ENCODE peak calls at places on chromosome 11, in eight cellular contexts. One of them, this sample, is unnamed.
A peak's percentile ranks its signal among the peaks of the same experiment; 100 is the strongest.

GRCh38 chr11:71130106-71130505 is 122.3 kb downstream of the SHANK2 start:
- DNase-seq in tibial artery: no peak
- DNase-seq in NCI-H1930: no peak
- DNase-seq in NCI-H69: no peak
- DNase-seq in SW480: no peak
- DNase-seq in Calu3: no peak
- DNase-seq in RCC 7860: no peak
- DNase-seq in T-helper 9 cell: no peak
- DNase-seq in this sample: peak; percentile 65

GRCh38 chr11:11661356-11662040 is 39.7 kb upstream of the GALNT18 start:
- DNase-seq in Calu3: no peak
- DNase-seq in tibial artery: no peak
- DNase-seq in NCI-H69: peak; percentile 99
- DNase-seq in NCI-H1930: no peak
- DNase-seq in T-helper 9 cell: no peak
- DNase-seq in SW480: no peak
- DNase-seq in RCC 7860: no peak
- DNase-seq in this sample: no peak

GRCh38 chr11:3160252-3161031 is 4.7 kb downstream of the OSBPL5 start:
- DNase-seq in RCC 7860: peak; percentile 44
- DNase-seq in NCI-H69: peak; percentile 90
- DNase-seq in NCI-H1930: peak; percentile 74
- DNase-seq in SW480: peak; percentile 90
- DNase-seq in Calu3: peak; percentile 61
- DNase-seq in T-helper 9 cell: no peak
- DNase-seq in tibial artery: peak; percentile 96
- DNase-seq in this sample: no peak

GRCh38 chr11:34891611-34892010 is 24.6 kb downstream of the APIP start:
- DNase-seq in NCI-H1930: no peak
- DNase-seq in RCC 7860: no peak
- DNase-seq in Calu3: no peak
- DNase-seq in NCI-H69: no peak
- DNase-seq in T-helper 9 cell: no peak
- DNase-seq in tibial artery: no peak
- DNase-seq in SW480: peak; percentile 7
- DNase-seq in this sample: no peak

GRCh38 chr11:7892059-7892699 is 38.9 kb downstream of the OR10A6 start:
- DNase-seq in tibial artery: no peak
- DNase-seq in NCI-H69: no peak
- DNase-seq in RCC 7860: no peak
- DNase-seq in T-helper 9 cell: no peak
- DNase-seq in Calu3: no peak
- DNase-seq in SW480: no peak
- DNase-seq in NCI-H1930: no peak
- DNase-seq in this sample: no peak

GRCh38 chr11:93659841-93660240 is 1.6 kb upstream of the CEP295 start:
- DNase-seq in SW480: no peak
- DNase-seq in NCI-H1930: no peak
- DNase-seq in RCC 7860: no peak
- DNase-seq in T-helper 9 cell: no peak
- DNase-seq in tibial artery: no peak
- DNase-seq in Calu3: no peak
- DNase-seq in NCI-H69: no peak
- DNase-seq in this sample: no peak

GRCh38 chr11:59097113-59097708 is 9.8 kb upstream of the FAM111B start:
- DNase-seq in Calu3: peak; percentile 75
- DNase-seq in NCI-H1930: no peak
- DNase-seq in tibial artery: peak; percentile 66
- DNase-seq in NCI-H69: peak; percentile 63
- DNase-seq in SW480: peak; percentile 36
- DNase-seq in RCC 7860: peak; percentile 18
- DNase-seq in T-helper 9 cell: peak; percentile 58
- DNase-seq in this sample: no peak

GRCh38 chr11:49302360-49302759 is 94.0 kb upstream of the FOLH1 start:
- DNase-seq in T-helper 9 cell: no peak
- DNase-seq in tibial artery: no peak
- DNase-seq in Calu3: no peak
- DNase-seq in NCI-H69: no peak
- DNase-seq in NCI-H1930: no peak
- DNase-seq in SW480: no peak
- DNase-seq in RCC 7860: no peak
- DNase-seq in this sample: no peak

GRCh38 chr11:68528630-68529029 is 68.1 kb downstream of the PPP6R3 start:
- DNase-seq in tibial artery: no peak
- DNase-seq in NCI-H69: no peak
- DNase-seq in T-helper 9 cell: no peak
- DNase-seq in NCI-H1930: no peak
- DNase-seq in SW480: no peak
- DNase-seq in Calu3: no peak
- DNase-seq in RCC 7860: no peak
- DNase-seq in this sample: no peak

GRCh38 chr11:32902089-32902665 is 9.6 kb downstream of the QSER1 start:
- DNase-seq in Calu3: no peak
- DNase-seq in tibial artery: no peak
- DNase-seq in NCI-H1930: no peak
- DNase-seq in T-helper 9 cell: no peak
- DNase-seq in NCI-H69: no peak
- DNase-seq in SW480: no peak
- DNase-seq in RCC 7860: no peak
- DNase-seq in this sample: no peak

GRCh38 chr11:10891321-10891720 is 33.5 kb upstream of the ZBED5 start:
- DNase-seq in SW480: no peak
- DNase-seq in NCI-H1930: no peak
- DNase-seq in T-helper 9 cell: no peak
- DNase-seq in Calu3: no peak
- DNase-seq in tibial artery: no peak
- DNase-seq in RCC 7860: no peak
- DNase-seq in NCI-H69: no peak
- DNase-seq in this sample: no peak

GRCh38 chr11:59545179-59546020 is 34.1 kb downstream of the OR4D9 start:
- DNase-seq in SW480: peak; percentile 97
- DNase-seq in NCI-H1930: peak; percentile 30
- DNase-seq in tibial artery: no peak
- DNase-seq in T-helper 9 cell: no peak
- DNase-seq in RCC 7860: no peak
- DNase-seq in Calu3: peak; percentile 83
- DNase-seq in NCI-H69: no peak
- DNase-seq in this sample: no peak

GRCh38 chr11:64620286-64620962 is 29.4 kb downstream of the SLC22A12 start:
- DNase-seq in NCI-H69: peak; percentile 58
- DNase-seq in tibial artery: no peak
- DNase-seq in RCC 7860: no peak
- DNase-seq in T-helper 9 cell: no peak
- DNase-seq in Calu3: no peak
- DNase-seq in SW480: no peak
- DNase-seq in NCI-H1930: no peak
- DNase-seq in this sample: no peak

GRCh38 chr11:41954034-41954433 is 494.6 kb upstream of the LRRC4C start:
- DNase-seq in Calu3: no peak
- DNase-seq in T-helper 9 cell: no peak
- DNase-seq in NCI-H69: no peak
- DNase-seq in NCI-H1930: no peak
- DNase-seq in tibial artery: no peak
- DNase-seq in SW480: no peak
- DNase-seq in RCC 7860: no peak
- DNase-seq in this sample: no peak

GRCh38 chr11:119421941-119422504 is 949 bp downstream of the THY1 start:
- DNase-seq in NCI-H69: peak; percentile 51
- DNase-seq in tibial artery: no peak
- DNase-seq in RCC 7860: no peak
- DNase-seq in NCI-H1930: no peak
- DNase-seq in SW480: peak; percentile 10
- DNase-seq in Calu3: no peak
- DNase-seq in T-helper 9 cell: no peak
- DNase-seq in this sample: no peak

GRCh38 chr11:45857834-45858492 is 10.7 kb downstream of the CRY2 start:
- DNase-seq in NCI-H1930: no peak
- DNase-seq in tibial artery: no peak
- DNase-seq in SW480: no peak
- DNase-seq in RCC 7860: peak; percentile 86
- DNase-seq in T-helper 9 cell: no peak
- DNase-seq in NCI-H69: peak; percentile 47
- DNase-seq in Calu3: no peak
- DNase-seq in this sample: no peak

GRCh38 chr11:38156495-38157146 is 1558.6 kb upstream of the RAG2 start:
- DNase-seq in SW480: no peak
- DNase-seq in RCC 7860: no peak
- DNase-seq in NCI-H69: no peak
- DNase-seq in T-helper 9 cell: no peak
- DNase-seq in tibial artery: no peak
- DNase-seq in NCI-H1930: no peak
- DNase-seq in Calu3: no peak
- DNase-seq in this sample: no peak

GRCh38 chr11:38446336-38446735 is 1848.3 kb upstream of the RAG2 start:
- DNase-seq in tibial artery: no peak
- DNase-seq in SW480: no peak
- DNase-seq in T-helper 9 cell: no peak
- DNase-seq in RCC 7860: no peak
- DNase-seq in Calu3: no peak
- DNase-seq in NCI-H1930: no peak
- DNase-seq in NCI-H69: no peak
- DNase-seq in this sample: no peak

GRCh38 chr11:65863889-65864757 is 3.9 kb downstream of the MUS81 start:
- DNase-seq in NCI-H1930: no peak
- DNase-seq in tibial artery: no peak
- DNase-seq in NCI-H69: no peak
- DNase-seq in T-helper 9 cell: no peak
- DNase-seq in RCC 7860: no peak
- DNase-seq in SW480: no peak
- DNase-seq in Calu3: no peak
- DNase-seq in this sample: no peak

GRCh38 chr11:110565344-110565684 is 135.6 kb downstream of the FDX1 start:
- DNase-seq in SW480: peak; percentile 89
- DNase-seq in NCI-H69: peak; percentile 10
- DNase-seq in T-helper 9 cell: no peak
- DNase-seq in RCC 7860: no peak
- DNase-seq in NCI-H1930: no peak
- DNase-seq in tibial artery: no peak
- DNase-seq in Calu3: peak; percentile 11
- DNase-seq in this sample: no peak

GRCh38 chr11:2267306-2267861 is 3.0 kb downstream of the ASCL2 start:
- DNase-seq in SW480: no peak
- DNase-seq in NCI-H69: no peak
- DNase-seq in T-helper 9 cell: no peak
- DNase-seq in RCC 7860: no peak
- DNase-seq in tibial artery: no peak
- DNase-seq in Calu3: no peak
- DNase-seq in NCI-H1930: no peak
- DNase-seq in this sample: no peak

GRCh38 chr11:72238040-72238450 is 5.9 kb downstream of the PHOX2A start:
- DNase-seq in RCC 7860: peak; percentile 29
- DNase-seq in SW480: no peak
- DNase-seq in NCI-H69: peak; percentile 75
- DNase-seq in Calu3: peak; percentile 53
- DNase-seq in T-helper 9 cell: peak; percentile 35
- DNase-seq in NCI-H1930: no peak
- DNase-seq in tibial artery: no peak
- DNase-seq in this sample: no peak

GRCh38 chr11:117016246-117016645 is 82.0 kb downstream of the SIK3 start:
- DNase-seq in tibial artery: no peak
- DNase-seq in NCI-H69: no peak
- DNase-seq in RCC 7860: no peak
- DNase-seq in T-helper 9 cell: no peak
- DNase-seq in SW480: no peak
- DNase-seq in Calu3: no peak
- DNase-seq in NCI-H1930: no peak
- DNase-seq in this sample: no peak

GRCh38 chr11:94030059-94030458 is 8.9 kb downstream of the HEPHL1 start:
- DNase-seq in Calu3: no peak
- DNase-seq in NCI-H1930: no peak
- DNase-seq in RCC 7860: no peak
- DNase-seq in T-helper 9 cell: no peak
- DNase-seq in SW480: no peak
- DNase-seq in tibial artery: no peak
- DNase-seq in NCI-H69: no peak
- DNase-seq in this sample: no peak

GRCh38 chr11:64611961-64612646 is 21.1 kb downstream of the SLC22A12 start:
- DNase-seq in NCI-H1930: no peak
- DNase-seq in Calu3: no peak
- DNase-seq in SW480: no peak
- DNase-seq in T-helper 9 cell: no peak
- DNase-seq in NCI-H69: no peak
- DNase-seq in tibial artery: no peak
- DNase-seq in RCC 7860: no peak
- DNase-seq in this sample: no peak

GRCh38 chr11:34192481-34193401 is 87.3 kb downstream of the NAT10 start:
- DNase-seq in Calu3: peak; percentile 60
- DNase-seq in T-helper 9 cell: no peak
- DNase-seq in RCC 7860: peak; percentile 86
- DNase-seq in tibial artery: peak; percentile 87
- DNase-seq in NCI-H1930: no peak
- DNase-seq in SW480: peak; percentile 71
- DNase-seq in NCI-H69: peak; percentile 99
- DNase-seq in this sample: peak; percentile 61

GRCh38 chr11:109112748-109113378 is 309.1 kb upstream of the C11orf87 start:
- DNase-seq in Calu3: no peak
- DNase-seq in T-helper 9 cell: no peak
- DNase-seq in tibial artery: no peak
- DNase-seq in SW480: no peak
- DNase-seq in NCI-H69: peak; percentile 79
- DNase-seq in NCI-H1930: no peak
- DNase-seq in RCC 7860: no peak
- DNase-seq in this sample: no peak

GRCh38 chr11:64561984-64562722 is 28.9 kb upstream of the SLC22A12 start:
- DNase-seq in SW480: no peak
- DNase-seq in NCI-H1930: no peak
- DNase-seq in RCC 7860: no peak
- DNase-seq in Calu3: no peak
- DNase-seq in T-helper 9 cell: no peak
- DNase-seq in NCI-H69: no peak
- DNase-seq in tibial artery: no peak
- DNase-seq in this sample: no peak

GRCh38 chr11:73376803-73377629 is 817 bp downstream of the RELT start:
- DNase-seq in T-helper 9 cell: peak; percentile 53
- DNase-seq in tibial artery: peak; percentile 81
- DNase-seq in RCC 7860: peak; percentile 71
- DNase-seq in SW480: peak; percentile 85
- DNase-seq in Calu3: peak; percentile 54
- DNase-seq in NCI-H69: peak; percentile 72
- DNase-seq in NCI-H1930: no peak
- DNase-seq in this sample: peak; percentile 66

GRCh38 chr11:132943737-132944556 is 588.4 kb downstream of the OPCML start:
- DNase-seq in NCI-H69: peak; percentile 41
- DNase-seq in T-helper 9 cell: no peak
- DNase-seq in Calu3: no peak
- DNase-seq in RCC 7860: no peak
- DNase-seq in SW480: no peak
- DNase-seq in NCI-H1930: no peak
- DNase-seq in tibial artery: no peak
- DNase-seq in this sample: no peak

GRCh38 chr11:103681855-103682254 is 354.6 kb upstream of the DDI1 start:
- DNase-seq in RCC 7860: no peak
- DNase-seq in Calu3: no peak
- DNase-seq in NCI-H1930: no peak
- DNase-seq in T-helper 9 cell: no peak
- DNase-seq in NCI-H69: peak; percentile 60
- DNase-seq in tibial artery: no peak
- DNase-seq in SW480: no peak
- DNase-seq in this sample: no peak

GRCh38 chr11:75872887-75873416 is 57.9 kb downstream of the UVRAG start:
- DNase-seq in RCC 7860: no peak
- DNase-seq in T-helper 9 cell: no peak
- DNase-seq in tibial artery: no peak
- DNase-seq in SW480: no peak
- DNase-seq in Calu3: no peak
- DNase-seq in NCI-H1930: no peak
- DNase-seq in NCI-H69: no peak
- DNase-seq in this sample: no peak

GRCh38 chr11:128341280-128341679 is 246.1 kb downstream of the ETS1 start:
- DNase-seq in T-helper 9 cell: peak; percentile 43
- DNase-seq in SW480: no peak
- DNase-seq in NCI-H1930: no peak
- DNase-seq in RCC 7860: no peak
- DNase-seq in NCI-H69: peak; percentile 25
- DNase-seq in Calu3: no peak
- DNase-seq in tibial artery: no peak
- DNase-seq in this sample: no peak

GRCh38 chr11:108931168-108931567 is 266.3 kb downstream of the DDX10 start:
- DNase-seq in SW480: no peak
- DNase-seq in NCI-H69: no peak
- DNase-seq in NCI-H1930: no peak
- DNase-seq in Calu3: no peak
- DNase-seq in RCC 7860: no peak
- DNase-seq in tibial artery: no peak
- DNase-seq in T-helper 9 cell: no peak
- DNase-seq in this sample: no peak